ENCODE peak calls at places on chromosomes 11 and 22, in four cellular contexts. D is neuronal stem cell, F is IMR-90, Z is heart right ventricle. V is an unnamed sample. For H3K27me3, the result is how much of the 10 kb centered on the place peaks cover.

GRCh38 chr11:12472401-12473065 is 95.2 kb downstream of the PARVA start:
- DNase-seq in D (peak), F (no peak), Z (no peak), V (no peak)

GRCh38 chr22:43288807-43289417 is 54.3 kb downstream of the SCUBE1 start:
- DNase-seq in D (no peak), F (no peak), Z (no peak), V (no peak)

GRCh38 chr11:68036141-68036716 is 2.6 kb upstream of the TCIRG1 start:
- DNase-seq in D (no peak), F (no peak), Z (peak), V (no peak)

GRCh38 chr22:31870890-31871289 is 73.4 kb upstream of the YWHAH start:
- DNase-seq in D (no peak), F (peak), Z (no peak), V (peak)

GRCh38 chr22:37628830-37629229 is 10.6 kb upstream of the SH3BP1 start:
- DNase-seq in D (no peak), F (no peak), Z (no peak), V (no peak)

GRCh38 chr11:47645500-47645899 is 3.1 kb upstream of the MTCH2 start:
- DNase-seq in D (no peak), F (no peak), Z (no peak), V (no peak)

GRCh38 chr11:57638005-57638760 is 11.5 kb downstream of the YPEL4 start:
- DNase-seq in D (peak), F (peak), Z (peak), V (peak)

GRCh38 chr11:108620958-108621772 is 27.6 kb upstream of the EXPH5 start:
- DNase-seq in D (no peak), F (peak), Z (no peak), V (no peak)

GRCh38 chr11:24748261-24748660 is 251.4 kb downstream of the LUZP2 start:
- DNase-seq in D (no peak), F (no peak), Z (no peak), V (no peak)

GRCh38 chr11:10122337-10123197 is 171.5 kb downstream of the SBF2 start:
- DNase-seq in D (no peak), F (peak), Z (no peak), V (no peak)

DNA sequence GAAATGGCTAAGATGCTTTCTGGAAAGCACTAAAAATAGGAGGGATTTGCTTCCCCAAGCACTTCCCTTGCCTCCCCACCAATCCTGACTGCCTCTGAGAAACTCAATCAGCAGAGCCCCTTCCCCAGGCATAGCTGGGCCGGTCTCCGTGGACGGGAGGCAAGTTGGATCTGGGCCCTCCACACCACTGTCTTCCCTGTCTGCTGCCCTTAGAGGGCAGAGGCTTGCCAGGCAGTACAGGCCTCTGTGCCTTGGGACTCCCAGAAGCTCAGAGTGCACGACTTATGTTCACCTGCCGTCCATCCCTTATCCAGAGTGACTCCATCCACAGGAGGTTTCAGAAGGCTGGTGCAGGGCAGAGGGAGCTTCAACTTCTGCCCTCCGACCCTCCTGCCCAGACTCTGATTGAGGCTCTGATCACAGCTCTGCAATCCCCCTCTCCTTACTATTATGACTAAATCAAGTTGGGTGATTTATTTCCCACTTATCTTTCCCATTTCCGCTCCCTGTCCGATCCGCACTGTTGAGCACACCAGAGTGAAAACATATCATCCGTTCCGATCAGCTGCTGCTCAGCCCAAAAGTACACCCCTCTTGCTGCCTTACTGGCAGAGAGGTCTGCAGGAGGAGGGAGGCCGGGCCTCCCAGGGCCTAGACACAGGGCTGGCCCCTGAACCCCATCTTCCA is 71.8 kb downstream of the DSCAML1 start:
- DNase-seq in D (no peak), F (no peak), Z (no peak), V (no peak)
- H3K27me3 ChIP-seq in D (half or more), F (under half), Z (under half), V (under half)

DNA sequence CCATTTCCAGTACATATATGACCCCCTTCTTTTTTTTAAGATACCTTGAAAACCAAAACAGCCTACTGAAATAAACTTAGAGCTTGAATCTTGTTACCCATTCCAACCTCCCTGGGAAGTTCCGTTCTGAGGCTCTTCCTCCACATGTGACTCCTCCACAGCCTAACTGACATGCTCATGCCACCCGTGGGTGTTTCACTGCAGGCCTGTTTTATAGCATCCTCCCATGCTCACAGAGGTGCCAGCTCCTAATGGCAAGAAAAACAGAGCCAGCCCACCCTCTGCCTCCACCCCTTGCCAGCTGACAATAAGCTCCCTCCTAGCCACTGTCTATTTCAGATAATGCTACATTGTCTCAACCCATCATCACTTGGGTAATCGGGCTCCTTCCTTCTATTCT is 97.6 kb upstream of the E2F8 start:
- DNase-seq in D (no peak), F (no peak), Z (no peak), V (no peak)
- H3K27me3 ChIP-seq in D (half or more), F (half or more), Z (under half), V (under half)

DNA sequence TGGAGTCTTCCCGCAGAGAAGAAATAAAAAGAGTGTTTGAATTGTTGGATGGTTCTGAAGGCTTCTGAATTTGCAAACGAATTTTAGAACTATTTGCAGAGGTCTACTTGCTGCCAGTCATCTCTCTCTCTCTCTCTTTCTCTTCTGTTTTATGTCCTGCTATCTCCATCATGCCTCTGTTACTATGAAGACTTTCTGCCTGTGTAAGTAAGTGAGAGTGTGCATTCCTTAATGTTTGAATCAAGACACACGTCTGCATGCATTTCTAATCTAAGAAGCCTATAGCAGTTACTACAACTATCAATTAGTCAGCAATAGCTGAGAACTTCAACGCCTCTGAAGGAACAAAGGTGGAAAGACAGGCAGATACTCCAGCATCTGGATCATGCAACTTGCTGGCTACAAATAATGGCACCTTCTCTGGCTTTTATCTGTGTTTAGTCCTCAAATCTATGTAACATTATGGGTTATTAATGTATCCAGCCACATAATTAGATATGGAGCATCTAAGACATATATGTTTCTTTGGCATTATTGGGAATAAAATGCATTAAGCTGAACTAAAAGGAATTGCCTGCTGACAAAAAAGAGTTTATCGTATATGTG is 191.6 kb upstream of the BLID start:
- DNase-seq in D (no peak), F (no peak), Z (no peak), V (no peak)
- H3K27me3 ChIP-seq in D (under half), F (under half), Z (under half), V (under half)

DNA sequence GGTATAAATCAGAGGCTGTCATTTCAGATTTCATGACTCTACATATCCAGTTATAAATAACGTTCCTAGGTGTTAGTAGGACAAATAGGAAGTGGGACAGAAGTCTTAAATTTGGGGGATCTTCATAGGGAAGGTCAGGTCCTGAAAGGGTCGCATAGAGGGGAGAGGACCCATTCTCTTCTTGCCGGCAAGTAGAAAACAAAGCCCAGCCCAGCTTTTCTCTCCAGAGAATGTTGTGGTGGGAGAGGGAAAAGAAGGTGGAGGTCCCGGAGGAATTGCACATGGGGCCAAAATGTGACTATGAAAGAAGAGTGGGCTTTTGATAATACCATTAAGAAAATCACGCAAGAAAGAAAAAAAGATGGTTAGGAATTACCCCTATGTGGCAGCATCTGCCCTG is 976 bp upstream of the NELL1 start:
- DNase-seq in D (no peak), F (no peak), Z (no peak), V (no peak)
- H3K27me3 ChIP-seq in D (half or more), F (under half), Z (under half), V (under half)

DNA sequence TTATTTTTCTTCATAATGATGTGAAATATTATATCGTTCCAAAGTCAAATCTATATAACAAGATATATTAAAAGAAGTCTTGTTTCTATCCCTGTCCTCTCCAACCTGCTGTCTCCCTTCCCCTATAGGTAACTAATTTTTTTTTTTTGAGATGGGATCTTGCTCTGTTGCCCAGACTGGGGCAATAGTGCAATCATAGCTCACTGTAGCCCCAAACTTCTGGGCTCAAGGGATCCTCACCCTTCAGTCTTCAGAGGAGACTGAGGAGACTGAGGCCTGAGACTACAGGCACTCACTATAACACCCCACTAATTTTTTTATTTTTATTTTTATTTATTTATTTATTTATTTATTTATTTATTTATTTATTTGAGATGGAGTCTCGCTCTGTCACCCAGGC is 10.3 kb upstream of the RELA start:
- DNase-seq in D (no peak), F (no peak), Z (no peak), V (no peak)
- H3K27me3 ChIP-seq in D (under half), F (under half), Z (under half), V (under half)

DNA sequence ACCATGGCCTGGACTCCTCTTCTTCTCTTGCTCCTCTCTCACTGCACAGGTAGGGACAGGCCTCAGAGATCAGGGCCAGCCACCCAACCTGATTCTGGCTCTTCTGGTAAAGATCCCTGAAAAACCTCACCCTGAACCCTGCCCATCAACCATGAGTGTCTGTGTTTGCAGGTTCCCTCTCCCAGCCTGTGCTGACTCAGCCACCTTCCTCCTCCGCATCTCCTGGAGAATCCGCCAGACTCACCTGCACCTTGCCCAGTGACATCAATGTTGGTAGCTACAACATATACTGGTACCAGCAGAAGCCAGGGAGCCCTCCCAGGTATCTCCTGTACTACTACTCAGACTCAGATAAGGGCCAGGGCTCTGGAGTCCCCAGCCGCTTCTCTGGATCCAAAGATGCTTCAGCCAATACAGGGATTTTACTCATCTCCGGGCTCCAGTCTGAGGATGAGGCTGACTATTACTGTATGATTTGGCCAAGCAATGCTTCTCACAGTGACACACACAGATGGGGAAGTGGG is 80.9 kb downstream of the ZNF280B start:
- DNase-seq in D (no peak), F (no peak), Z (no peak), V (no peak)
- H3K27me3 ChIP-seq in D (under half), F (under half), Z (under half), V (under half)